ENCODE peak calls at places on chromosomes 7 and 10, in six cellular contexts. One of them, this sample, is unnamed.

GRCh38 chr10:30534465-30535144 is 94.9 kb downstream of the LYZL2 start:
- DNase-seq in hypothalamus: peak; percentile 9
- DNase-seq in H1: no peak
- DNase-seq in OCI-LY7: peak; percentile 87
- DNase-seq in head of caudate nucleus: peak; percentile 78
- DNase-seq in stimulated activated CD4-positive, alpha-beta T cell treated with anti-CD3 and anti-CD28 coated beads, Interleukin-15, amount 100 ng/mL, for 1 hour: peak; percentile 32
- DNase-seq in this sample: peak; percentile 53

GRCh38 chr10:89783406-89783805 is 82.0 kb downstream of the KIF20B start:
- DNase-seq in H1: no peak
- DNase-seq in hypothalamus: no peak
- DNase-seq in OCI-LY7: no peak
- DNase-seq in stimulated activated CD4-positive, alpha-beta T cell treated with anti-CD3 and anti-CD28 coated beads, Interleukin-15, amount 100 ng/mL, for 1 hour: no peak
- DNase-seq in head of caudate nucleus: no peak
- DNase-seq in this sample: no peak

GRCh38 chr7:129825005-129825553 is 127.7 kb downstream of the UBE2H start:
- DNase-seq in OCI-LY7: peak; percentile 42
- DNase-seq in stimulated activated CD4-positive, alpha-beta T cell treated with anti-CD3 and anti-CD28 coated beads, Interleukin-15, amount 100 ng/mL, for 1 hour: peak; percentile 2
- DNase-seq in hypothalamus: peak; percentile 51
- DNase-seq in head of caudate nucleus: peak; percentile 44
- DNase-seq in H1: peak; percentile 95
- DNase-seq in this sample: peak; percentile 23

GRCh38 chr10:1573981-1574380 is 163.3 kb downstream of the ADARB2 start:
- DNase-seq in H1: no peak
- DNase-seq in head of caudate nucleus: no peak
- DNase-seq in hypothalamus: no peak
- DNase-seq in OCI-LY7: no peak
- DNase-seq in stimulated activated CD4-positive, alpha-beta T cell treated with anti-CD3 and anti-CD28 coated beads, Interleukin-15, amount 100 ng/mL, for 1 hour: no peak
- DNase-seq in this sample: no peak

GRCh38 chr10:100345570-100346330 is 1.3 kb upstream of the SCD start:
- DNase-seq in H1: no peak
- DNase-seq in head of caudate nucleus: no peak
- DNase-seq in hypothalamus: no peak
- DNase-seq in OCI-LY7: peak; percentile 50
- DNase-seq in stimulated activated CD4-positive, alpha-beta T cell treated with anti-CD3 and anti-CD28 coated beads, Interleukin-15, amount 100 ng/mL, for 1 hour: no peak
- DNase-seq in this sample: no peak

GRCh38 chr10:126133906-126134703 is 237.7 kb downstream of the FANK1 start:
- DNase-seq in hypothalamus: no peak
- DNase-seq in OCI-LY7: no peak
- DNase-seq in stimulated activated CD4-positive, alpha-beta T cell treated with anti-CD3 and anti-CD28 coated beads, Interleukin-15, amount 100 ng/mL, for 1 hour: no peak
- DNase-seq in H1: no peak
- DNase-seq in head of caudate nucleus: no peak
- DNase-seq in this sample: no peak

GRCh38 chr7:85067371-85067770 is 119.5 kb downstream of the SEMA3D start:
- DNase-seq in hypothalamus: no peak
- DNase-seq in stimulated activated CD4-positive, alpha-beta T cell treated with anti-CD3 and anti-CD28 coated beads, Interleukin-15, amount 100 ng/mL, for 1 hour: no peak
- DNase-seq in head of caudate nucleus: no peak
- DNase-seq in OCI-LY7: no peak
- DNase-seq in H1: no peak
- DNase-seq in this sample: no peak

GRCh38 chr10:71575446-71575845 is 144.1 kb downstream of the C10orf105 start:
- DNase-seq in H1: no peak
- DNase-seq in stimulated activated CD4-positive, alpha-beta T cell treated with anti-CD3 and anti-CD28 coated beads, Interleukin-15, amount 100 ng/mL, for 1 hour: no peak
- DNase-seq in head of caudate nucleus: peak; percentile 59
- DNase-seq in OCI-LY7: no peak
- DNase-seq in hypothalamus: peak; percentile 13
- DNase-seq in this sample: no peak

GRCh38 chr10:122930140-122930539 is 19.7 kb downstream of the FAM24A start:
- DNase-seq in head of caudate nucleus: no peak
- DNase-seq in H1: no peak
- DNase-seq in hypothalamus: no peak
- DNase-seq in stimulated activated CD4-positive, alpha-beta T cell treated with anti-CD3 and anti-CD28 coated beads, Interleukin-15, amount 100 ng/mL, for 1 hour: no peak
- DNase-seq in OCI-LY7: no peak
- DNase-seq in this sample: no peak

GRCh38 chr10:63515002-63515763 is 6.0 kb upstream of the REEP3 start:
- DNase-seq in stimulated activated CD4-positive, alpha-beta T cell treated with anti-CD3 and anti-CD28 coated beads, Interleukin-15, amount 100 ng/mL, for 1 hour: no peak
- DNase-seq in H1: peak; percentile 59
- DNase-seq in head of caudate nucleus: no peak
- DNase-seq in OCI-LY7: peak; percentile 9
- DNase-seq in hypothalamus: no peak
- DNase-seq in this sample: no peak

GRCh38 chr10:84540022-84540616 is 211.7 kb downstream of the CCSER2 start:
- DNase-seq in OCI-LY7: no peak
- DNase-seq in head of caudate nucleus: no peak
- DNase-seq in stimulated activated CD4-positive, alpha-beta T cell treated with anti-CD3 and anti-CD28 coated beads, Interleukin-15, amount 100 ng/mL, for 1 hour: no peak
- DNase-seq in hypothalamus: no peak
- DNase-seq in H1: no peak
- DNase-seq in this sample: no peak

GRCh38 chr7:116863168-116863670 is 832 bp downstream of the CAPZA2 start:
- DNase-seq in stimulated activated CD4-positive, alpha-beta T cell treated with anti-CD3 and anti-CD28 coated beads, Interleukin-15, amount 100 ng/mL, for 1 hour: no peak
- DNase-seq in hypothalamus: no peak
- DNase-seq in H1: no peak
- DNase-seq in head of caudate nucleus: peak; percentile 25
- DNase-seq in OCI-LY7: peak; percentile 23
- DNase-seq in this sample: no peak

GRCh38 chr7:71900556-71900955 is 511.6 kb downstream of the CALN1 start:
- DNase-seq in H1: no peak
- DNase-seq in hypothalamus: no peak
- DNase-seq in head of caudate nucleus: no peak
- DNase-seq in stimulated activated CD4-positive, alpha-beta T cell treated with anti-CD3 and anti-CD28 coated beads, Interleukin-15, amount 100 ng/mL, for 1 hour: no peak
- DNase-seq in OCI-LY7: no peak
- DNase-seq in this sample: no peak

GRCh38 chr7:135763261-135763660 is 14.6 kb upstream of the FAM180A start:
- DNase-seq in stimulated activated CD4-positive, alpha-beta T cell treated with anti-CD3 and anti-CD28 coated beads, Interleukin-15, amount 100 ng/mL, for 1 hour: no peak
- DNase-seq in H1: no peak
- DNase-seq in hypothalamus: no peak
- DNase-seq in OCI-LY7: no peak
- DNase-seq in head of caudate nucleus: no peak
- DNase-seq in this sample: no peak

GRCh38 chr10:24668247-24668646 is 55.4 kb downstream of the ARHGAP21 start:
- DNase-seq in hypothalamus: no peak
- DNase-seq in OCI-LY7: no peak
- DNase-seq in stimulated activated CD4-positive, alpha-beta T cell treated with anti-CD3 and anti-CD28 coated beads, Interleukin-15, amount 100 ng/mL, for 1 hour: no peak
- DNase-seq in head of caudate nucleus: no peak
- DNase-seq in H1: no peak
- DNase-seq in this sample: no peak

This sample was measured in stimulated activated naive B cell treated with anti-CD40 and anti-IgM and Interleukin-4, amounts not matched to agents 10 μg/mL and 1 μg/mL and 100 μg/mL, for 72 hours.